ENCODE peak calls at places on chromosomes 16 and 17, in eight cellular contexts. E, V, D, Z, I, X, R and K are unnamed samples.

GRCh38 chr16:84115919-84116719 is 623 bp downstream of the MBTPS1 start:
- DNase-seq in Z (peak; percentile 11), R (no peak), D (no peak), X (no peak), I (peak; percentile 43), V (no peak), E (no peak), K (peak; percentile 32)

GRCh38 chr17:45029096-45029495 is 22.3 kb downstream of the DCAKD start:
- DNase-seq in R (no peak), E (no peak), V (no peak), I (no peak), D (no peak), X (no peak), Z (no peak), K (no peak)

GRCh38 chr17:80883831-80884735 is 107.6 kb upstream of the CHMP6 start:
- DNase-seq in R (no peak), X (no peak), Z (no peak), E (no peak), V (no peak), I (no peak), D (no peak), K (no peak)

GRCh38 chr17:79830303-79830702 is 8.9 kb downstream of the CBX4 start:
- DNase-seq in E (no peak), R (no peak), X (no peak), I (no peak), D (no peak), V (no peak), Z (no peak), K (no peak)

GRCh38 chr17:72025113-72025512 is 95.7 kb upstream of the SOX9 start:
- DNase-seq in R (no peak), Z (no peak), D (no peak), X (no peak), V (no peak), E (no peak), I (no peak), K (no peak)

GRCh38 chr17:40109471-40109824 is 9.1 kb upstream of the NR1D1 start:
- DNase-seq in X (no peak), E (no peak), D (no peak), V (no peak), R (no peak), Z (no peak), I (no peak), K (no peak)

GRCh38 chr16:80806957-80807356 is 2.6 kb upstream of the CDYL2 start:
- DNase-seq in R (peak; percentile 8), E (peak; percentile 5), V (no peak), X (no peak), D (no peak), Z (peak; percentile 23), I (no peak), K (peak; percentile 79)

GRCh38 chr16:50015631-50016030 is 9.4 kb upstream of the CNEP1R1 start:
- DNase-seq in I (no peak), R (no peak), E (no peak), D (no peak), V (no peak), Z (no peak), X (no peak), K (no peak)

GRCh38 chr16:84153660-84154214 is 8.6 kb downstream of the DNAAF1 start:
- DNase-seq in E (no peak), D (no peak), R (no peak), I (no peak), V (no peak), X (no peak), Z (no peak), K (peak; percentile 24)

GRCh38 chr17:28105501-28105900 is 63.0 kb downstream of the NLK start:
- DNase-seq in X (no peak), V (no peak), Z (no peak), R (no peak), I (no peak), D (no peak), E (no peak), K (no peak)

GRCh38 chr17:9287301-9287700 is 266.0 kb downstream of the NTN1 start:
- DNase-seq in I (no peak), Z (no peak), X (no peak), D (no peak), V (no peak), R (no peak), E (no peak), K (no peak)

GRCh38 chr17:4895676-4896331 is 3.5 kb upstream of the C17orf107 start:
- DNase-seq in D (peak; percentile 75), V (no peak), I (no peak), X (no peak), Z (no peak), E (no peak), R (no peak), K (no peak)

GRCh38 chr16:23132921-23133532 is 16.2 kb downstream of the USP31 start:
- DNase-seq in D (no peak), I (no peak), V (no peak), Z (no peak), X (no peak), E (no peak), R (no peak), K (no peak)